ENCODE peak calls at places on chromosomes 13 and 19, in ten cellular contexts. A, C, W, L, N, M, Y, H, T and R are unnamed samples. For H3K27me3, the result is how much of the 10 kb centered on the place peaks cover.

GRCh38 chr19:2575734-2576481 is 100.0 kb downstream of the GADD45B start:
- DNase-seq in A (no peak), C (peak), W (no peak), L (peak), N (no peak), M (peak), Y (no peak), H (peak), T (peak), R (peak)

GRCh38 chr13:102968572-102969228 is 97.5 kb downstream of the SLC10A2 start:
- DNase-seq in A (no peak), C (no peak), W (no peak), L (no peak), N (no peak), M (no peak), Y (no peak), H (no peak), T (no peak), R (peak)

GRCh38 chr19:8127311-8127710 is 22.1 kb downstream of the FBN3 start:
- DNase-seq in A (no peak), C (no peak), W (no peak), L (no peak), N (no peak), M (no peak), Y (no peak), H (no peak), T (no peak), R (no peak)

GRCh38 chr13:97226788-97227627 is 4.9 kb downstream of the MBNL2 start:
- DNase-seq in A (no peak), C (no peak), W (peak), L (no peak), N (peak), M (no peak), Y (peak), H (peak), T (no peak), R (peak)

GRCh38 chr13:93244918-93245280 is 18.3 kb downstream of the GPC6 start:
- DNase-seq in A (no peak), C (no peak), W (no peak), L (no peak), N (no peak), M (no peak), Y (no peak), H (peak), T (no peak), R (no peak)

GRCh38 chr13:44373601-44374347 is at the start of gene SERP2:
- DNase-seq in A (peak), C (peak), W (no peak), L (no peak), N (peak), M (peak), Y (no peak), H (peak), T (no peak), R (no peak)

GRCh38 chr19:49921871-49922755 is 6.9 kb upstream of the ATF5 start:
- DNase-seq in A (no peak), C (no peak), W (no peak), L (no peak), N (no peak), M (no peak), Y (no peak), H (peak), T (peak), R (no peak)

GRCh38 chr13:32984857-32985626 is 31.2 kb upstream of the KL start:
- DNase-seq in A (no peak), C (no peak), W (no peak), L (no peak), N (no peak), M (no peak), Y (no peak), H (no peak), T (peak), R (no peak)

GRCh38 chr13:44155422-44156293 is 218.0 kb upstream of the SERP2 start:
- DNase-seq in A (no peak), C (peak), W (no peak), L (no peak), N (peak), M (peak), Y (no peak), H (peak), T (no peak), R (peak)

GRCh38 chr13:41854758-41855157 is 106.2 kb downstream of the VWA8 start:
- DNase-seq in A (no peak), C (no peak), W (no peak), L (no peak), N (peak), M (no peak), Y (no peak), H (peak), T (no peak), R (no peak)

GRCh38 chr13:75135325-75135825 is 346.6 kb downstream of the TBC1D4 start:
- DNase-seq in A (no peak), C (no peak), W (no peak), L (no peak), N (peak), M (no peak), Y (no peak), H (peak), T (peak), R (no peak)

GRCh38 chr19:5951338-5951861 is 26.5 kb downstream of the RANBP3 start:
- DNase-seq in A (no peak), C (no peak), W (no peak), L (no peak), N (peak), M (no peak), Y (no peak), H (no peak), T (no peak), R (no peak)

GRCh38 chr19:43634516-43634876 is 5.2 kb downstream of the CADM4 start:
- DNase-seq in A (no peak), C (no peak), W (no peak), L (no peak), N (peak), M (no peak), Y (no peak), H (no peak), T (no peak), R (no peak)

GRCh38 chr19:2394669-2395292 is 32.6 kb downstream of the TIMM13 start:
- DNase-seq in A (no peak), C (no peak), W (no peak), L (peak), N (no peak), M (no peak), Y (no peak), H (no peak), T (no peak), R (peak)

GRCh38 chr13:74751739-74752138 is 617.5 kb upstream of the KLF12 start:
- DNase-seq in A (no peak), C (no peak), W (no peak), L (no peak), N (no peak), M (no peak), Y (no peak), H (no peak), T (no peak), R (no peak)

GRCh38 chr13:51907040-51907732 is 45.4 kb downstream of the CCDC70 start:
- DNase-seq in A (no peak), C (no peak), W (no peak), L (no peak), N (no peak), M (no peak), Y (no peak), H (no peak), T (no peak), R (no peak)

GRCh38 chr19:42113641-42114348 is 18.5 kb downstream of the POU2F2 start:
- DNase-seq in A (no peak), C (no peak), W (no peak), L (no peak), N (peak), M (peak), Y (no peak), H (peak), T (peak), R (no peak)

GRCh38 chr19:51927859-51928258 is 587 bp downstream of the ZNF613 start:
- DNase-seq in A (no peak), C (no peak), W (no peak), L (no peak), N (no peak), M (no peak), Y (no peak), H (no peak), T (no peak), R (no peak)

GRCh38 chr19:39110263-39110967 is 15.2 kb upstream of the PAK4 start:
- DNase-seq in A (peak), C (no peak), W (peak), L (peak), N (peak), M (peak), Y (peak), H (peak), T (peak), R (peak)

GRCh38 chr19:46303702-46304397 is 7.0 kb downstream of the HIF3A start:
- DNase-seq in A (peak), C (peak), W (no peak), L (peak), N (peak), M (peak), Y (no peak), H (peak), T (no peak), R (peak)

GRCh38 chr19:49631610-49632192 is 8.2 kb downstream of the RRAS start:
- DNase-seq in A (no peak), C (no peak), W (no peak), L (no peak), N (no peak), M (no peak), Y (no peak), H (no peak), T (no peak), R (no peak)

GRCh38 chr13:24124789-24125476 is 35.6 kb upstream of the SPATA13 start:
- DNase-seq in A (no peak), C (no peak), W (no peak), L (no peak), N (no peak), M (no peak), Y (no peak), H (no peak), T (no peak), R (peak)

GRCh38 chr19:2212861-2213711 is 23.0 kb downstream of the PLEKHJ1 start:
- DNase-seq in A (no peak), C (no peak), W (no peak), L (no peak), N (no peak), M (no peak), Y (no peak), H (no peak), T (no peak), R (peak)

GRCh38 chr19:41341669-41342490 is 11.8 kb downstream of the TGFB1 start:
- DNase-seq in A (no peak), C (no peak), W (no peak), L (peak), N (no peak), M (no peak), Y (no peak), H (no peak), T (no peak), R (peak)

GRCh38 chr13:75635101-75635620 is 969 bp upstream of the LMO7 start:
- DNase-seq in A (no peak), C (peak), W (peak), L (no peak), N (peak), M (no peak), Y (no peak), H (no peak), T (peak), R (no peak)

GRCh38 chr13:98014766-98015165 is 61.3 kb downstream of the IPO5 start:
- DNase-seq in A (no peak), C (no peak), W (no peak), L (no peak), N (no peak), M (no peak), Y (no peak), H (peak), T (no peak), R (no peak)

GRCh38 chr19:52722062-52723005 is 12.5 kb downstream of the ZNF611 start:
- DNase-seq in A (no peak), C (no peak), W (no peak), L (no peak), N (no peak), M (no peak), Y (no peak), H (peak), T (peak), R (no peak)

GRCh38 chr13:106275441-106276032 is 259.9 kb downstream of the EFNB2 start:
- DNase-seq in A (no peak), C (no peak), W (no peak), L (no peak), N (no peak), M (no peak), Y (no peak), H (peak), T (no peak), R (no peak)

GRCh38 chr19:52904052-52904451 is 6.6 kb upstream of the ZNF320 start:
- DNase-seq in A (no peak), C (no peak), W (no peak), L (no peak), N (peak), M (no peak), Y (no peak), H (no peak), T (no peak), R (no peak)

GRCh38 chr13:95106562-95106961 is 194.7 kb downstream of the ABCC4 start:
- DNase-seq in A (no peak), C (no peak), W (no peak), L (no peak), N (peak), M (no peak), Y (no peak), H (peak), T (no peak), R (no peak)

GRCh38 chr19:14150041-14150769 is 13.8 kb upstream of the ASF1B start:
- DNase-seq in A (no peak), C (no peak), W (no peak), L (no peak), N (no peak), M (no peak), Y (no peak), H (no peak), T (no peak), R (no peak)

GRCh38 chr13:77345150-77345780 is 18.4 kb upstream of the MYCBP2 start:
- DNase-seq in A (no peak), C (no peak), W (peak), L (no peak), N (no peak), M (no peak), Y (no peak), H (no peak), T (no peak), R (no peak)

GRCh38 chr19:55069137-55069858 is 6.3 kb upstream of the RDH13 start:
- DNase-seq in A (no peak), C (peak), W (no peak), L (no peak), N (peak), M (no peak), Y (no peak), H (peak), T (no peak), R (peak)

GRCh38 chr13:109606404-109607028 is 179.9 kb downstream of the IRS2 start:
- DNase-seq in A (no peak), C (no peak), W (no peak), L (no peak), N (no peak), M (no peak), Y (no peak), H (peak), T (no peak), R (no peak)

GRCh38 chr13:48125794-48126228 is 30.9 kb upstream of the MED4 start:
- DNase-seq in A (no peak), C (peak), W (no peak), L (no peak), N (no peak), M (no peak), Y (no peak), H (peak), T (no peak), R (peak)

GRCh38 chr13:105519766-105520165 is 1015.7 kb downstream of the EFNB2 start:
- DNase-seq in A (no peak), C (no peak), W (no peak), L (no peak), N (no peak), M (no peak), Y (no peak), H (no peak), T (no peak), R (no peak)

GRCh38 chr19:46739290-46739771 is 6.5 kb upstream of the FKRP start:
- DNase-seq in A (no peak), C (peak), W (no peak), L (peak), N (no peak), M (peak), Y (no peak), H (no peak), T (peak), R (no peak)

GRCh38 chr19:1003283-1003682 is 3.1 kb downstream of the GRIN3B start:
- DNase-seq in A (no peak), C (no peak), W (no peak), L (no peak), N (no peak), M (no peak), Y (no peak), H (no peak), T (no peak), R (no peak)

GRCh38 chr19:1000095-1000494 is at the start of gene GRIN3B:
- DNase-seq in A (peak), C (peak), W (peak), L (no peak), N (peak), M (peak), Y (peak), H (peak), T (peak), R (peak)

GRCh38 chr19:1002600-1002999 is 2.4 kb downstream of the GRIN3B start:
- DNase-seq in A (no peak), C (no peak), W (no peak), L (no peak), N (no peak), M (no peak), Y (no peak), H (no peak), T (no peak), R (no peak)

GRCh38 chr19:1000591-1001537 is 645 bp downstream of the GRIN3B start:
- DNase-seq in A (no peak), C (no peak), W (no peak), L (no peak), N (no peak), M (no peak), Y (no peak), H (no peak), T (no peak), R (no peak)

GRCh38 chr19:1001538-1002166 is 1.4 kb downstream of the GRIN3B start:
- DNase-seq in A (peak), C (peak), W (peak), L (no peak), N (peak), M (no peak), Y (peak), H (peak), T (no peak), R (peak)
- H3K27me3 ChIP-seq in A (under half), C (half or more), W (under half), L (under half), N (under half), M (under half), Y (under half), H (under half), T (under half), R (under half)

DNA sequence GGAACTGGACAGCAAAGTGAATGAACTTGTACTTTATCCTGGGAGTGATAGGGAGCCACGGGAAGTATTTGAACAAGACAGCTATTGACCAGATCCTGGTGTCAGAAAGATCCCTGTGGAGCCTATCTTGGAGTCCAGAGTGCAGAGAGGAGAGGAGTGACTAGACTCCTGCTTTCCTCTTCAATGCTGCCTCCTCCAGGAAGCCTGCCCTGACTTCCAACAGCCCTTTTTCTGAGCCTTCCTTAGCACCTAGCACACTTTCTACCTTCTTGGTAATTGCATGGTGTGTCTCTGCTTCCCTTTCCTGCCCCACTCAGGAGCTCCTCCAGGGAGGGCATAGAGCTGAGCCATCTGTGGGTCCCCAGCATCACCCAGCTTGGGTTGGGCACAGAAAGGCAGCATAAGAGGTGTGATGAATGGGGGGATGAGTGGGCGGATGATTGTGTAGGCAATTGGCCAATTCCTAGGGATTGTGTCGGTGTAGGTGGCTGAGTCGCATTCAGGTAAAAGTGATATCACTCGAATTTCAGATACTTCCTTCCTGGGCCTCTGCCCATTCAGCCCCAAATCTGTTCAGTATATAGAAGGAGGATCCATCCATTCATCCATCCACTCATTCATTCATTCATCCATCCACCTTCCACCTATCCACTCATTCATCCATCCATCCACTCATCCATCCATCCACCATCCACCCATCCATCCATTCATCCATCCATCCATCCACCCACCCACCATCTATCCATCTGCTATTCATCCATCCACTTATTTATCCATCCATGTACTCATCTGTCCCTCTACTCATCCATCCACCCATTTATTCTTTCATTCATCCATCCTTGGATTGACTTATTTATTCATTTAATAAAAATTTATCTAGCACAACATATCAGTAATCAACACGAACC is 26.9 kb downstream of the CYP4F22 start:
- DNase-seq in A (no peak), C (no peak), W (no peak), L (no peak), N (no peak), M (no peak), Y (no peak), H (no peak), T (no peak), R (no peak)
- H3K27me3 ChIP-seq in A (under half), C (under half), W (under half), L (under half), N (under half), M (under half), Y (under half), H (under half), T (under half), R (under half)

DNA sequence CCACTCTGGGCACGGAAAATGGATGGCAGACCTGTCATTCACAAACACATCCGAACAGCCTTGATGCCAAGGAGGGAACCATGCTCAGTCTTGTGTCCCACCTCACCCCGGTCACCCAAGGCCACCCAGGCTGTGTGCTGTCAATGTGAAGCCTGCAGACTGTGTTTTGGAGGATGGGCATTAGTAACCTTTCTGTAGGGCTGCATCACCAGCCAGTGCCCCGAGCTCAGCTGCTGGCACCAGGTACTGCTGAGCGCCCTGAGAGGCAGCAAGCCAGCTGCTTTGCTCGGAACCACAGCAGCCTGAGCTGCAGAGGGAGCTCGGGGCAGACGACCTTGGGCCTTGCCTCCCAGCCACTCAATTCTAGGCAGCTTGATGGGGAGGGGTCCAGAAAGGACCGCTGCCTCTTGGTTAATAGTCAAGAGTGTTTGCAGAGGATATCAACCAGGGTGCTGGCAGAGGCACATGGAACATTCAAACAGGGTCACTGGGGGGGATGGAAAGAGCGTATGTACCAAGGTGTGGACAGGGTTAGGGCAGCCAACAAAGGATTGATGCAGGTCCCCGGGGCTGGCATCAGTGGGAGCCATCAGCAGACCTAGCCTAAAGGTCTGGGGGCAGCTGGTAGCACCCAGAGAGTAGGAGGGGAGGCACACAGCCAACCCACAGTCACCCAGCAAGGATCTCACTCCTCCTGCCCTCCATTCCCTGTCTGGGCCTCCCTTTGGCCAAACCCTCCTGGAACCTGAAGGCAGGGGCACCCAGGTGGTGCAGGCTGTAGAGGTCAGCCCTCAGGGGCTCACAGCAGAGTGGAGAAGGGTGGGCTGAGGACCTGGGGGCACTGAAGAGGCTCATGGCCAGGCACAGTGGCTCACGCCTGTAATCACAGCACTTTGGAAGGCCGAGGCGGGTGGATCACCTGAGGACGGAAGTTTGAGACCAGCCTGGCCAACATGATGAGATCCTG is 8.1 kb downstream of the VSTM2B start:
- DNase-seq in A (no peak), C (peak), W (no peak), L (peak), N (no peak), M (no peak), Y (no peak), H (no peak), T (no peak), R (no peak)
- H3K27me3 ChIP-seq in A (half or more), C (under half), W (under half), L (under half), N (under half), M (under half), Y (under half), H (half or more), T (under half), R (under half)

DNA sequence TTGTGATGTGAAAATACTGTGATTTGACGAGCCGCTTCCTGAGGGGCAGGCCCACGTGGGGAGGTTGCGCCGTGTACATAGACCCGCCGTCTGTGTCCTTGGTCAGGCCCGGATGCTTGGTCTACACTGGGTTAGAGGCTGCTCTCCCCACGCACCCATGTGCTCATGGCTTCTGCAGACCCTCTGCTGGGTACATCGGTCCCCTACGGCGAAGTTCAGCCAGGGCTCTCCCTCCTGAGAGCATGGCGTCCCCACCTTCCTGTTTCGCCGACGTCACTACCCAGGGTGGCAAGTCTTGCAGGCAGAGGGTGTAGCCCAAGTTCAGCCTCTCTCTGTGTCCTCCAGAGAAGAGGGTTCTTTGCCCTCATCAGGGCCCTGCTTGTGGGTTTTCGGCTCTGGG is 11.0 kb downstream of the COMP start:
- DNase-seq in A (no peak), C (no peak), W (no peak), L (no peak), N (no peak), M (no peak), Y (no peak), H (no peak), T (no peak), R (no peak)
- H3K27me3 ChIP-seq in A (under half), C (under half), W (under half), L (under half), N (under half), M (under half), Y (under half), H (half or more), T (under half), R (under half)